ENCODE peak calls at places on chromosomes 6 and 20, in five cellular contexts. J, C, Z, V and G are unnamed samples.
A peak's percentile ranks its signal among the peaks of the same experiment; 100 is the strongest.

GRCh38 chr6:151842816-151843215 is 35.3 kb downstream of the ESR1 start:
- DNase-seq in J (no peak), C (no peak), Z (no peak), V (no peak), G (no peak)

GRCh38 chr6:150622941-150623874 is 23.5 kb downstream of the PLEKHG1 start:
- DNase-seq in J (no peak), C (no peak), Z (no peak), V (no peak), G (no peak)

GRCh38 chr6:75483136-75483952 is 10.3 kb downstream of the FILIP1 start:
- DNase-seq in J (no peak), C (no peak), Z (no peak), V (no peak), G (no peak)

GRCh38 chr6:36985963-36986703 is at the start of gene MTCH1:
- DNase-seq in J (peak; percentile 92), C (peak; percentile 93), Z (peak; percentile 67), V (peak; percentile 94), G (peak; percentile 62)

GRCh38 chr6:170102582-170103481 is 188.0 kb downstream of the DLL1 start:
- DNase-seq in J (peak; percentile 19), C (peak; percentile 25), Z (no peak), V (peak; percentile 52), G (no peak)

GRCh38 chr20:23773127-23773526 is 22.4 kb upstream of the CST1 start:
- DNase-seq in J (no peak), C (no peak), Z (no peak), V (no peak), G (no peak)

GRCh38 chr20:49400904-49401303 is 81.6 kb downstream of the KCNB1 start:
- DNase-seq in J (no peak), C (no peak), Z (no peak), V (no peak), G (no peak)

GRCh38 chr6:50271266-50271665 is 221.5 kb upstream of the DEFB112 start:
- DNase-seq in J (no peak), C (no peak), Z (no peak), V (no peak), G (no peak)

GRCh38 chr20:51036226-51036625 is 13.3 kb upstream of the KCNG1 start:
- DNase-seq in J (no peak), C (no peak), Z (no peak), V (no peak), G (no peak)

GRCh38 chr20:58837717-58838116 is 13.0 kb downstream of the GNAS-AS1 start:
- DNase-seq in J (no peak), C (no peak), Z (no peak), V (no peak), G (no peak)

GRCh38 chr6:163579111-163579879 is 164.8 kb downstream of the QKI start:
- DNase-seq in J (no peak), C (no peak), Z (no peak), V (no peak), G (no peak)

GRCh38 chr20:45445805-45446562 is 23.6 kb upstream of the WFDC2 start:
- DNase-seq in J (no peak), C (no peak), Z (peak; percentile 45), V (no peak), G (no peak)

GRCh38 chr6:104019075-104019474 is 840.6 kb downstream of the HACE1 start:
- DNase-seq in J (no peak), C (no peak), Z (no peak), V (no peak), G (no peak)

DNA sequence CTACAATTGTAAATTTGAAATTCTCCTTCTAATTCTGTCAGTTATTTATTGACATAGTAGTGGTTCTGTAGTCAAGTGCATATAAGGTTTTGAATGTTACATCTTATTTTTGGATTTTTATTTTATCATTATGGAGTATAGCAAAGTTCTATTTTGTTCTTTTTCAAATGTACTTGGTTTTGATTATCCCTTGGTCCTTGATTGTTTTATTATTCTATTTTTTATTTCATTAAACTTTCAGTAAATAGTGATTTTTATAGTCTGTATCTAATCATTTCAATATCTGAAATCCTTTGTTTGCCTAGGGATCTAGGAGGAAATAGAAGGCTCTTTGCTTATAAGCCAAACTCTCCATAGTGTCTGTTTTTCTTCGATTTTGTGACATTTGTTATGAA is 87.8 kb downstream of the HFE start:
- DNase-seq in J (no peak), C (no peak), Z (no peak), V (no peak), G (no peak)
- H3K4me3 ChIP-seq in J (no peak overlapping the region), C (no peak overlapping the region), Z (no peak overlapping the region), V (no peak overlapping the region), G (no peak overlapping the region)

GRCh38 chr20:32155017-32155965 is 45.8 kb downstream of the TM9SF4 start:
- DNase-seq in J (peak; percentile 71), C (peak; percentile 92), Z (no peak), V (peak; percentile 91), G (peak; percentile 35)
- TF ChIP-seq CTCF in J (peak; percentile 32), C (peak; percentile 24), Z (peak; percentile 11), V (no peak), G (no peak)

DNA sequence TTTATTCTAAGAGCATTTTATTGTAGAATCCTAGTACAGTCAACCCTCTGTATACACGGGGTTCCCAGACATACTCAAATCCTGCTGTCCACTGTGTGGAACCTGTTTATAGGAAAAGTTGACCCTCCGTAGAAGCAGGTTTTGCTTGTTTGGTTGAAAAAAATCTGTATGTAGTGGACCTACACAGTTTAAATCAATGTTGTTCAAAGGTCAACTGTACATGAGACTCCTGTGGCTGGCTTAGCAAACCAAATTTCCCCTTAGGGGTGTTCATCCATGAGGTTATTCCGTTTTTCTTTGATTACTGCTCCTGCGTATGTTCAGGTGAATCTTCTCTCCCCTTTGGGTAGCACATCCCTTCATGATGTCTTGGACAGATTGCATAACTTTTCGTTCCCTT is 387.0 kb upstream of the ZFP64 start:
- DNase-seq in J (no peak), C (no peak), Z (no peak), V (no peak), G (no peak)
- H3K4me3 ChIP-seq in J (no peak overlapping the region), C (no peak overlapping the region), Z (no peak overlapping the region), V (no peak overlapping the region), G (no peak overlapping the region)

DNA sequence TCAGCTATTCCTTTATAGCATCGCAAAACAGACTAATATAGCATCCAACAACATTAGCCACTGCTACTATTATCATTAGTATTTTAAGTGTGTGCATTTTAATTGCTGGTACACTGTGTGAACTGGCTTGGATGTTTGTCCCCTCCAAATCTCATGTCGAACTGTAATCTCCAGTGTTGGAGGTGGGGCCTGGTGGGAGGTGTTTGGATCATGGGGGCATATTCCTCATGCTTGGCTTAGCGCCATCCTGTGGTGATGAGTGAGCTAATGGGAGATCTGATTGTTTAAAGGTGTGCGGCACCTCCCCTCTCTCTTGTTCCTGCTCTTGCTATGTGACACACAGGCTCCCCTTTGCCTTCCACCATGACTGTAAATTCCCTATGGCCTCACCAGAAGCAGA is 12.4 kb upstream of the OSER1 start:
- DNase-seq in J (no peak), C (no peak), Z (peak; percentile 10), V (no peak), G (no peak)
- TF ChIP-seq CTCF in J (no peak), C (no peak), Z (peak; percentile 17), V (no peak), G (no peak)

GRCh38 chr20:57469418-57470211 is 55.3 kb downstream of the CTCFL start:
- DNase-seq in J (no peak), C (peak; percentile 21), Z (no peak), V (no peak), G (no peak)
- H3K4me3 ChIP-seq in J (no peak overlapping the region), C (no peak overlapping the region), Z (no peak overlapping the region), V (no peak overlapping the region), G (no peak overlapping the region)

GRCh38 chr6:31769684-31770371 is 7.3 kb downstream of the VWA7 start:
- DNase-seq in J (peak; percentile 89), C (peak; percentile 88), Z (peak; percentile 42), V (no peak), G (no peak)
- TF ChIP-seq CTCF in J (peak; percentile 87), C (peak; percentile 94), Z (peak; percentile 97), V (peak; percentile 32), G (peak; percentile 86)

DNA sequence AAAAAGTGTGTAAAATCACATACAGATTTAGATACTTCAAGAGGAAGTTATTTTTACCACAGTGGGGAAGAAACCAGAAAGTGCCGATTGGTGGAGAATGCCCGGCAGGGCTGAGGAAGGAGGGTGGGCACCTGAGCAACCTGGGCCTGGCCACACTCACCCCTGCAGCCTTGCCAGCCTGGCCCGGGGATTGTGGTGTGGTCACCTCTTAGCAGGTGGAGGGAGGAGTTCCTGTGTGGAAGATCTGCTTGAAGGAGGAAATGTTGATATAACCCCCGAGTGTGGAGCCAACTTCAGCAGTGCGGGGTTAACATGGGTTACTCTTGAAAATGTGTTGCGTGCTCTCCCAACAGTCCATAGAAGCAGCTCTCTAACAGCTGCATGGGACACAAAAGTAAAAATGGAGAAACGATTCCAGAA is 14.7 kb downstream of the UST start:
- DNase-seq in J (no peak), C (no peak), Z (no peak), V (no peak), G (no peak)
- H3K4me3 ChIP-seq in J (peak overlapping the region; percentile 23), C (no peak overlapping the region), Z (no peak overlapping the region), V (peak overlapping the region; percentile 44), G (peak overlapping the region; percentile 44)

DNA sequence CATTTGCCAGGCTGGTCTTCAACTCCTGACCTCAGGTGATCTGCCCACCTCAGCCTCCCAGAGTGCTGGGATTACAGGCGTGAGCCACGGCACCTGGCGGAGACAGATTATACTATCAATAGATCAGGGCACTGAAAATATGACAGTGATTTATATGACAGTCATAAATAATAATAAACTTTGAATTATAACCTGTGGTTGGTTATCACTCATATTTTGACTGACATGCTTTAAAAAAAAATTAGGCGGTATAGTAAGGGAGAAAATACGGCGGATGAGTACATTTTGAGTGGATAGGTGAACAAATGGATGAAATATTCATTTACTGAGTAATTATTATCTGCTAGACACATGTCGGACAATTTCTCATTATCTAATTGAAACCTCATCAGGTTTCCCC is 28.8 kb downstream of the TMEM244 start:
- DNase-seq in J (no peak), C (no peak), Z (no peak), V (no peak), G (no peak)
- TF ChIP-seq CTCF in J (no peak), C (no peak), Z (no peak), V (no peak), G (no peak)